ENCODE peak calls at places on chromosomes 1 and 21, in eight cellular contexts. One of them, this sample, is unnamed. For H3K4me1, the result is how much of the 10 kb centered on the place peaks cover.

GRCh38 chr1:90351019-90351418 is 356.1 kb downstream of the ZNF326 start:
- DNase-seq in stomach: no peak
- DNase-seq in endothelial cell of umbilical vein: no peak
- DNase-seq in spleen: no peak
- DNase-seq in H1: no peak
- DNase-seq in HCT116: no peak
- DNase-seq in suprapubic skin: no peak
- DNase-seq in vagina: peak
- DNase-seq in this sample: no peak

GRCh38 chr1:220809187-220809550 is 22.5 kb downstream of the MTARC1 start:
- DNase-seq in stomach: no peak
- DNase-seq in endothelial cell of umbilical vein: no peak
- DNase-seq in spleen: no peak
- DNase-seq in H1: no peak
- DNase-seq in HCT116: no peak
- DNase-seq in suprapubic skin: no peak
- DNase-seq in vagina: no peak
- DNase-seq in this sample: no peak

GRCh38 chr21:36105327-36105842 is 29.5 kb upstream of the CBR3 start:
- DNase-seq in stomach: no peak
- DNase-seq in endothelial cell of umbilical vein: no peak
- DNase-seq in spleen: no peak
- DNase-seq in H1: no peak
- DNase-seq in HCT116: no peak
- DNase-seq in suprapubic skin: no peak
- DNase-seq in vagina: no peak
- DNase-seq in this sample: no peak

GRCh38 chr1:207985190-207985589 is 74.3 kb upstream of the CD34 start:
- DNase-seq in stomach: no peak
- DNase-seq in endothelial cell of umbilical vein: no peak
- DNase-seq in spleen: no peak
- DNase-seq in H1: no peak
- DNase-seq in HCT116: no peak
- DNase-seq in suprapubic skin: no peak
- DNase-seq in vagina: no peak
- DNase-seq in this sample: no peak

GRCh38 chr1:200862713-200863415 is 9.9 kb upstream of the GPR25 start:
- DNase-seq in stomach: no peak
- DNase-seq in endothelial cell of umbilical vein: no peak
- DNase-seq in spleen: no peak
- DNase-seq in H1: no peak
- DNase-seq in HCT116: no peak
- DNase-seq in suprapubic skin: no peak
- DNase-seq in vagina: no peak
- DNase-seq in this sample: no peak

GRCh38 chr1:112713466-112714312 is 1.4 kb downstream of the PPM1J start:
- DNase-seq in stomach: peak
- DNase-seq in endothelial cell of umbilical vein: no peak
- DNase-seq in spleen: peak
- DNase-seq in H1: no peak
- DNase-seq in HCT116: no peak
- DNase-seq in suprapubic skin: no peak
- DNase-seq in vagina: no peak
- DNase-seq in this sample: no peak

GRCh38 chr1:233735847-233736246 is 121.9 kb downstream of the KCNK1 start:
- DNase-seq in stomach: no peak
- DNase-seq in endothelial cell of umbilical vein: no peak
- DNase-seq in spleen: no peak
- DNase-seq in H1: no peak
- DNase-seq in HCT116: no peak
- DNase-seq in suprapubic skin: no peak
- DNase-seq in vagina: no peak
- DNase-seq in this sample: no peak

GRCh38 chr1:215474940-215475339 is 92.2 kb upstream of the KCTD3 start:
- DNase-seq in stomach: no peak
- DNase-seq in endothelial cell of umbilical vein: no peak
- DNase-seq in spleen: no peak
- DNase-seq in H1: no peak
- DNase-seq in HCT116: no peak
- DNase-seq in suprapubic skin: no peak
- DNase-seq in vagina: no peak
- DNase-seq in this sample: no peak

GRCh38 chr1:175130649-175131045 is 61.9 kb downstream of the KIAA0040 start:
- DNase-seq in stomach: no peak
- DNase-seq in endothelial cell of umbilical vein: no peak
- DNase-seq in spleen: no peak
- DNase-seq in H1: no peak
- DNase-seq in HCT116: no peak
- DNase-seq in suprapubic skin: no peak
- DNase-seq in vagina: no peak
- DNase-seq in this sample: no peak

GRCh38 chr1:26597629-26598039 is 68.1 kb downstream of the RPS6KA1 start:
- DNase-seq in stomach: no peak
- DNase-seq in endothelial cell of umbilical vein: peak
- DNase-seq in spleen: no peak
- DNase-seq in H1: no peak
- DNase-seq in HCT116: peak
- DNase-seq in suprapubic skin: no peak
- DNase-seq in vagina: no peak
- DNase-seq in this sample: no peak

GRCh38 chr1:38243106-38243505 is 196.5 kb upstream of the POU3F1 start:
- DNase-seq in stomach: no peak
- DNase-seq in endothelial cell of umbilical vein: no peak
- DNase-seq in spleen: no peak
- DNase-seq in H1: no peak
- DNase-seq in HCT116: no peak
- DNase-seq in suprapubic skin: no peak
- DNase-seq in vagina: no peak
- DNase-seq in this sample: no peak

GRCh38 chr1:246947255-246947654 is 15.5 kb upstream of the AHCTF1 start:
- DNase-seq in stomach: peak
- DNase-seq in endothelial cell of umbilical vein: peak
- DNase-seq in spleen: no peak
- DNase-seq in H1: no peak
- DNase-seq in HCT116: no peak
- DNase-seq in suprapubic skin: no peak
- DNase-seq in vagina: peak
- DNase-seq in this sample: peak

GRCh38 chr1:178639326-178639725 is 85.7 kb upstream of the RALGPS2 start:
- DNase-seq in stomach: no peak
- DNase-seq in endothelial cell of umbilical vein: no peak
- DNase-seq in spleen: no peak
- DNase-seq in H1: no peak
- DNase-seq in HCT116: no peak
- DNase-seq in suprapubic skin: no peak
- DNase-seq in vagina: no peak
- DNase-seq in this sample: no peak

GRCh38 chr1:179034720-179035119 is 9.0 kb downstream of the FAM20B start:
- DNase-seq in stomach: no peak
- DNase-seq in endothelial cell of umbilical vein: peak
- DNase-seq in spleen: no peak
- DNase-seq in H1: no peak
- DNase-seq in HCT116: no peak
- DNase-seq in suprapubic skin: no peak
- DNase-seq in vagina: no peak
- DNase-seq in this sample: no peak

GRCh38 chr1:29469457-29469856 is 233.1 kb downstream of the PTPRU start:
- DNase-seq in stomach: no peak
- DNase-seq in endothelial cell of umbilical vein: no peak
- DNase-seq in spleen: peak
- DNase-seq in H1: no peak
- DNase-seq in HCT116: no peak
- DNase-seq in suprapubic skin: peak
- DNase-seq in vagina: peak
- DNase-seq in this sample: peak

GRCh38 chr1:228285661-228286504 is 78.0 kb downstream of the OBSCN start:
- DNase-seq in stomach: no peak
- DNase-seq in endothelial cell of umbilical vein: no peak
- DNase-seq in spleen: peak
- DNase-seq in H1: no peak
- DNase-seq in HCT116: no peak
- DNase-seq in suprapubic skin: peak
- DNase-seq in vagina: no peak
- DNase-seq in this sample: peak

GRCh38 chr1:7561331-7561921 is 209.7 kb upstream of the VAMP3 start:
- DNase-seq in stomach: no peak
- DNase-seq in endothelial cell of umbilical vein: no peak
- DNase-seq in spleen: peak
- DNase-seq in H1: peak
- DNase-seq in HCT116: no peak
- DNase-seq in suprapubic skin: no peak
- DNase-seq in vagina: no peak
- DNase-seq in this sample: no peak
- TF ChIP-seq POLR2AphosphoS5 in stomach: no peak
- TF ChIP-seq POLR2AphosphoS5 in endothelial cell of umbilical vein: no peak
- TF ChIP-seq POLR2AphosphoS5 in spleen: no peak
- TF ChIP-seq POLR2AphosphoS5 in H1: no peak
- TF ChIP-seq POLR2AphosphoS5 in HCT116: no peak
- TF ChIP-seq POLR2AphosphoS5 in suprapubic skin: no peak
- TF ChIP-seq POLR2AphosphoS5 in vagina: no peak
- TF ChIP-seq POLR2AphosphoS5 in this sample: no peak

GRCh38 chr21:33654412-33654811 is 12.1 kb downstream of the ITSN1 start:
- DNase-seq in stomach: no peak
- DNase-seq in endothelial cell of umbilical vein: no peak
- DNase-seq in spleen: no peak
- DNase-seq in H1: no peak
- DNase-seq in HCT116: no peak
- DNase-seq in suprapubic skin: no peak
- DNase-seq in vagina: no peak
- DNase-seq in this sample: no peak

GRCh38 chr21:33648555-33648954 is 6.3 kb downstream of the ITSN1 start:
- DNase-seq in stomach: no peak
- DNase-seq in endothelial cell of umbilical vein: no peak
- DNase-seq in spleen: no peak
- DNase-seq in H1: no peak
- DNase-seq in HCT116: no peak
- DNase-seq in suprapubic skin: no peak
- DNase-seq in vagina: no peak
- DNase-seq in this sample: peak

GRCh38 chr21:33650230-33650629 is 7.9 kb downstream of the ITSN1 start:
- DNase-seq in stomach: no peak
- DNase-seq in endothelial cell of umbilical vein: no peak
- DNase-seq in spleen: no peak
- DNase-seq in H1: no peak
- DNase-seq in HCT116: no peak
- DNase-seq in suprapubic skin: no peak
- DNase-seq in vagina: no peak
- DNase-seq in this sample: peak

GRCh38 chr21:33650929-33651505 is 8.7 kb downstream of the ITSN1 start:
- DNase-seq in stomach: no peak
- DNase-seq in endothelial cell of umbilical vein: no peak
- DNase-seq in spleen: no peak
- DNase-seq in H1: no peak
- DNase-seq in HCT116: no peak
- DNase-seq in suprapubic skin: no peak
- DNase-seq in vagina: no peak
- DNase-seq in this sample: no peak

GRCh38 chr21:33651965-33652680 is 9.8 kb downstream of the ITSN1 start:
- DNase-seq in stomach: no peak
- DNase-seq in endothelial cell of umbilical vein: no peak
- DNase-seq in spleen: no peak
- DNase-seq in H1: no peak
- DNase-seq in HCT116: no peak
- DNase-seq in suprapubic skin: no peak
- DNase-seq in vagina: no peak
- DNase-seq in this sample: no peak
- H3K4me1 ChIP-seq in stomach: under half
- H3K4me1 ChIP-seq in endothelial cell of umbilical vein: under half
- H3K4me1 ChIP-seq in spleen: under half
- H3K4me1 ChIP-seq in H1: under half
- H3K4me1 ChIP-seq in HCT116: under half
- H3K4me1 ChIP-seq in suprapubic skin: under half
- H3K4me1 ChIP-seq in vagina: under half
- H3K4me1 ChIP-seq in this sample: under half

DNA sequence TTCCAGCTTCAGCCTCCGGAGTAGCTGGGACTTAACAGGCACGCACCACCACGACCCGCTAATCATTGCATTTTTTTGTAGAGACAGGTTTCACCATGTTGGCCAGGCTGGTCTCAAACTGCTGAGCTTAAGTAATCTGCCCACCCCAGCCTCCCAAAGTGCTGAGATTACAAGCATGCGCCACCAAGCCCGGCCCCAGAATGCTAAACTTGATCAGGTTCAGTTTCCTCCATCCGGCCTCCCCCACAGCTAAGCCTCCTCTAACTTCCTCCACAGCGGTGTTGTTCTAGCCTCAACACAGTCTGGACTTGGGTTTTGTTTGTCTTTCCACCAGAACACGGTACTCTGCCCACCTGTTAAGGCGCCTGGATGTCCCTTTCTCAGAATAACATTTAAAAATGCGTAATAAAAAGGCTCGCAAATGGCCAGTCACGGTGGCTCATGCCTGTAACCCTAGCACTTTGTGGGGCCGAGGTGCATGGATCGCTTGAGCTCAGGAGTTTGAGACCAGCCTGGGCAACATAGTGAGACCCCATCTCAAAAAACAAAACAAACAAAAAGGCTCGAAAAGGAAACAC is 2.4 kb downstream of the PARP1 start:
- DNase-seq in stomach: no peak
- DNase-seq in endothelial cell of umbilical vein: no peak
- DNase-seq in spleen: peak
- DNase-seq in H1: peak
- DNase-seq in HCT116: no peak
- DNase-seq in suprapubic skin: no peak
- DNase-seq in vagina: no peak
- DNase-seq in this sample: no peak
- TF ChIP-seq POLR2AphosphoS5 in stomach: no peak
- TF ChIP-seq POLR2AphosphoS5 in endothelial cell of umbilical vein: no peak
- TF ChIP-seq POLR2AphosphoS5 in spleen: no peak
- TF ChIP-seq POLR2AphosphoS5 in H1: no peak
- TF ChIP-seq POLR2AphosphoS5 in HCT116: no peak
- TF ChIP-seq POLR2AphosphoS5 in suprapubic skin: no peak
- TF ChIP-seq POLR2AphosphoS5 in vagina: no peak
- TF ChIP-seq POLR2AphosphoS5 in this sample: no peak

DNA sequence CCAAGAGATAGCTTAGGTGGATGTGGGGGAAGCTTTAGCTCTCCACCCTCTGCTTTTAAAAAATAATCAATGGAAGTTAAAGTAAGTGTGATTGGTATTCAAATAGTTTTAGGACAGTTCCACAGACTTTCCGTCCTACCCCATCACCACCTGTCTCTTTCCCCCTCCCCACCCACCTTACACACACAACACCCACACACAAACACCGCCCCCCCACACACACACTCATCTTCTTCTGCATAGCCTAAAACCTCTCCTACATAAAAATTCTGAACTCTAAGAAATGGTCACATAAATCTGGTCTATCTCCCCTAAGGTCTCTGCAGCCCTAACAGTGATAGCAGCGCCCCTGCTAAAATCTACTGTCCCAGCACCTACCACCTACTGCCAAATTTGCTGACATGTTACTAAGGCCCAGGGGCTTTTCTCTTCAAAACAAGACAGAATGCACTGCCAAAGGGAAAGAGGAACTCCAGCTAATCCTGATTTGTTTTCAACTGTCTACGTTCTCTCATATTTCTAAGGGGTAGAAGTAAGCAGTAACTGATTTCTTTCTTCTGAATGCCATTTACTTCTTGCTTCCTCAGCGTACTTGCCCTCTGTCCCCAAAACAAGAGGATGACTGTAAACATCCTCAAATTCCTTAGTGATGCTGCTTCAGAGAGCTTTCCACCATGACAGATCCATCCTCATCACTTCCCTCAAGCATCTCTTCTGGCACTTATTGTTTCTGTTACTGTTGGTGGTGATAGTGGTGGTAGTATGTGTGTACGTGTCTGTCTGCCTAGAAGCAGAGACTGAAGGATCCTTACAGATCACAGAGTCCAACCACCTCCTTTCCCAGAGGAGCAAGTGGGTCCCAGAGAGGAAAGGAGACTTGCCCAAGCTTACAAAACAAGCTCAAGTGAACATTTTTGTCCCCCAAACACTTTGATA is 56.8 kb downstream of the LUZP1 start:
- DNase-seq in stomach: no peak
- DNase-seq in endothelial cell of umbilical vein: no peak
- DNase-seq in spleen: no peak
- DNase-seq in H1: no peak
- DNase-seq in HCT116: no peak
- DNase-seq in suprapubic skin: no peak
- DNase-seq in vagina: no peak
- DNase-seq in this sample: no peak
- H3K4me1 ChIP-seq in stomach: under half
- H3K4me1 ChIP-seq in endothelial cell of umbilical vein: under half
- H3K4me1 ChIP-seq in spleen: under half
- H3K4me1 ChIP-seq in H1: under half
- H3K4me1 ChIP-seq in HCT116: under half
- H3K4me1 ChIP-seq in suprapubic skin: under half
- H3K4me1 ChIP-seq in vagina: half or more
- H3K4me1 ChIP-seq in this sample: under half